ENCODE peak calls at places on chromosomes 6 and 20, in six cellular contexts. O is pancreas; J is cardiac muscle cell; S is body of pancreas; Z is K562; F is CD8-positive, alpha-beta memory T cell. M is an unnamed sample.

GRCh38 chr6:28880519-28880893 is 43.3 kb downstream of the TRIM27 start:
- DNase-seq in O (no peak), J (no peak), S (no peak), Z (no peak), F (no peak), M (no peak)

GRCh38 chr6:43334466-43335095 is 26.0 kb upstream of the CRIP3 start:
- DNase-seq in O (no peak), J (peak; percentile 73), S (no peak), Z (peak; percentile 72), F (no peak), M (no peak)

GRCh38 chr6:109877028-109877726 is 100.9 kb upstream of the GPR6 start:
- DNase-seq in O (no peak), J (no peak), S (no peak), Z (no peak), F (no peak), M (no peak)

GRCh38 chr20:32807706-32808105 is 12.0 kb upstream of the MAPRE1 start:
- DNase-seq in O (no peak), J (no peak), S (no peak), Z (no peak), F (no peak), M (no peak)

GRCh38 chr6:159169557-159170332 is 545 bp downstream of the FNDC1 start:
- DNase-seq in O (no peak), J (peak; percentile 55), S (peak; percentile 8), Z (no peak), F (no peak), M (no peak)

GRCh38 chr20:34311118-34312023 is 8.2 kb upstream of the AHCY start:
- DNase-seq in O (peak; percentile 65), J (peak; percentile 38), S (peak; percentile 80), Z (no peak), F (no peak), M (no peak)

GRCh38 chr20:21505161-21505809 is 8.6 kb downstream of the NKX2-2 start:
- DNase-seq in O (peak; percentile 68), J (peak; percentile 51), S (peak; percentile 78), Z (peak; percentile 64), F (peak; percentile 58), M (no peak)

GRCh38 chr6:146289816-146290588 is 253.6 kb upstream of the RAB32 start:
- DNase-seq in O (no peak), J (peak; percentile 86), S (no peak), Z (no peak), F (no peak), M (no peak)

GRCh38 chr6:155186052-155186658 is 77.7 kb upstream of the CLDN20 start:
- DNase-seq in O (no peak), J (no peak), S (no peak), Z (no peak), F (no peak), M (no peak)

GRCh38 chr6:139597781-139598368 is 223.4 kb upstream of the CITED2 start:
- DNase-seq in O (peak; percentile 78), J (peak; percentile 99), S (peak; percentile 87), Z (no peak), F (no peak), M (no peak)

GRCh38 chr6:94751641-94752329 is 825.5 kb upstream of the MANEA start:
- DNase-seq in O (no peak), J (no peak), S (no peak), Z (no peak), F (no peak), M (no peak)

GRCh38 chr6:46410330-46410953 is 80.8 kb downstream of the RCAN2 start:
- DNase-seq in O (peak; percentile 50), J (peak; percentile 65), S (peak; percentile 68), Z (peak; percentile 35), F (peak; percentile 3), M (no peak)

GRCh38 chr6:47440722-47441121 is 36.9 kb upstream of the CD2AP start:
- DNase-seq in O (no peak), J (no peak), S (no peak), Z (no peak), F (no peak), M (no peak)

GRCh38 chr20:58586565-58587093 is 64.5 kb upstream of the STX16 start:
- DNase-seq in O (no peak), J (no peak), S (no peak), Z (no peak), F (no peak), M (no peak)
- H3K27me3 ChIP-seq in O (no peaks in the 10 kb centered on the region), J (no peaks in the 10 kb centered on the region), S (no peaks in the 10 kb centered on the region), Z (peaks cover 7% of the 10 kb centered on the region), F (peaks cover 4% of the 10 kb centered on the region), M (peaks cover 4% of the 10 kb centered on the region)

GRCh38 chr6:166005401-166005845 is 162.2 kb downstream of the TBXT start:
- DNase-seq in O (peak; percentile 53), J (peak; percentile 79), S (peak; percentile 50), Z (no peak), F (no peak), M (no peak)
- H3K27me3 ChIP-seq in O (peaks cover 4% of the 10 kb centered on the region), J (peaks cover 41% of the 10 kb centered on the region), S (no peaks in the 10 kb centered on the region), Z (peaks cover 16% of the 10 kb centered on the region), F (peaks cover 10% of the 10 kb centered on the region), M (peaks cover 52% of the 10 kb centered on the region)

DNA sequence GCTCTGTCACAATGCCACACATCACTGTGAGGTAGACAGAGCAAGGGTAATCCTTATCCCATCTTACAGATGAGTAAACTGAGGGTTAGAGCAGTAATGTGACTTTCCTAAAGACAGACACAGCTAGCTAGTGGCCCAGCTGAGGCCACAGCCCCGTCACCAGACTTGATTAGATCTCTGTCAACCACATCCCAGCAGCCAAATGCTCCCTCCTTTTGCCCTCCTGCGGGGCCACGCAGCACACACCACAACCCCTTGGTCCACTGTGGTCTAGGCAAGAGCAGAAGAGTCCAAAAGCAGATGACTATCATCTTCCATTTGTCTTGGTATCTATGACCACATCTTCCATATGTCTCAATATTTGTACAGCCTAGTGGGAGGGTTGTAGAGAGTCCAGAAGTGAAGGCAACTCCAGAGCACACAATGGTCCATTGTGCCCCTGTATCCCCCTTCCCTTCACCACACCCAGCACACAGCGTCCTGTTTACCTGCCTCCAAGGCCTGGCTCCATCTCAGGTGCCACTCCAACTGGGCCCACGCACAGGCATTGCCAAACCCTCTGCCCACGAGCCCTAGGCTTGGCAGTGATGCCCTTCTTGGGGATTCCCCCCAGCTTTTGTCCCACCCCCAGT is 47.1 kb upstream of the FOXP4 start:
- DNase-seq in O (no peak), J (no peak), S (no peak), Z (no peak), F (no peak), M (no peak)
- H3K27me3 ChIP-seq in O (no peaks in the 10 kb centered on the region), J (peaks cover 4% of the 10 kb centered on the region), S (no peaks in the 10 kb centered on the region), Z (peaks cover 24% of the 10 kb centered on the region), F (peaks cover 11% of the 10 kb centered on the region), M (peaks cover 24% of the 10 kb centered on the region)

DNA sequence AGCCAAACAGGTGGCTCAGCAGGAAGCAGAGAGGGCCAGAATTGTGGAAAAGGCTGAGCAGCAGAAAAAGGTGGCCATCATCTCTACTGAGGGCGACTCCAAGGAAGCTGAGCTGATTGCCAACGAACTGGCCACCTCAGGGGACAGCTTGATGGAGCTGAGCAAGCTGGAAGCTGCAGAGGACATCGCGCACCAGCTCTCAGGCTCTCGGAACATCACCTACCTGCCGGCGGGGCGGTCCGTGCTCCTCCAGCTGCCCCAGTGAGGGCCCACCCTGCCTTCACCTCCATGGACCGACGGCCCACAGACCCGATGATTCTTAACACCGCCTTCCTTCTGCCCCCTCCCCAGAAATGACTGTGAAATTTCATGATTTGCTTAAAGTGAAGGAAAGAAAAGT is 17.8 kb upstream of the RAET1L start:
- DNase-seq in O (no peak), J (no peak), S (no peak), Z (no peak), F (no peak), M (no peak)
- H3K27me3 ChIP-seq in O (no peaks in the 10 kb centered on the region), J (peaks cover 97% of the 10 kb centered on the region), S (peaks cover under 1% of the 10 kb centered on the region), Z (peaks cover 52% of the 10 kb centered on the region), F (peaks cover 25% of the 10 kb centered on the region), M (peaks cover 59% of the 10 kb centered on the region)

GRCh38 chr6:4614637-4615036 is 161.6 kb upstream of the CDYL start:
- DNase-seq in O (no peak), J (no peak), S (no peak), Z (no peak), F (no peak), M (no peak)
- H3K27me3 ChIP-seq in O (no peaks in the 10 kb centered on the region), J (no peaks in the 10 kb centered on the region), S (no peaks in the 10 kb centered on the region), Z (peaks cover 33% of the 10 kb centered on the region), F (no peaks in the 10 kb centered on the region), M (no peaks in the 10 kb centered on the region)

DNA sequence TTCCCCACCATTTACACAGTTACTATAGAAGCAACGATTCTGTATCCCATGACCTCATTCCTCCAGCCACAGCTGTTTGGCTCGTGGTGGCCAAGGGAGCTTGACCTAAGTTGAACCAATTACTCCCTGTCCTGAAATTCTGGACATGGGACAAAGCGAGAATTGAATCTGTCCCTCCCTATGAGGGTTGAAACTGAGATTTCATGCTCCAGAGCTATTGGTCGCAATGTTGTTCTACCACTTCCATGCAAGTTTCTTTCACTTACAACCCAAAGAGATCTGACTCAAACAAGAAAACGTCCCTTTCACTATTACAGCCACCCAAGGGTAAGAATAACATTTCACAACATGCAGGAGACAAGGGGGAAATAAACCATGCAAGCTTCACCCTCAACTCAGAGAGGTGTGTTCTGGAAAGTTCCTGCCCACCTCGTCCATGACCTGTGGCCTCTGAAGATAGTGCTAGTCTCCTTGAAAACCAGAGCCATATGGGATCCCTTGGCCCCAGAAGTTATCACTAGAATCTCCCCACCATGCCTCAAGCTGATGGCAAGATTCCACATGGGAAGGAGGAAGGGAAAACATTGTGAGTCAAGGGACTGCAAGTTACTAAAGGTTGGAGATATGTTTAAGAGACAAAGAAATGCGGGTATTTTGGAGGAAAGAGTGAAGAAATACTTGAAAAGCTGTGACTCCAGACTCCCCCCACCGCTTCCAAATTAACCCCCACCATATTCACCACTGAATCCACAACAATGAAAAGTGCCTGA is 74.5 kb upstream of the SRSF6 start:
- DNase-seq in O (no peak), J (peak; percentile 61), S (no peak), Z (no peak), F (no peak), M (no peak)
- H3K27me3 ChIP-seq in O (no peaks in the 10 kb centered on the region), J (no peaks in the 10 kb centered on the region), S (no peaks in the 10 kb centered on the region), Z (peaks cover 8% of the 10 kb centered on the region), F (no peaks in the 10 kb centered on the region), M (peaks cover 15% of the 10 kb centered on the region)

GRCh38 chr20:53180928-53181362 is 208.8 kb downstream of the TSHZ2 start:
- DNase-seq in O (no peak), J (no peak), S (no peak), Z (peak; percentile 18), F (no peak), M (no peak)

GRCh38 chr20:53181866-53182376 is 209.8 kb downstream of the TSHZ2 start:
- DNase-seq in O (no peak), J (no peak), S (no peak), Z (no peak), F (no peak), M (no peak)

GRCh38 chr20:53183181-53183580 is 211.0 kb downstream of the TSHZ2 start:
- DNase-seq in O (no peak), J (no peak), S (no peak), Z (no peak), F (no peak), M (no peak)

GRCh38 chr20:53177687-53178086 is 205.5 kb downstream of the TSHZ2 start:
- DNase-seq in O (no peak), J (no peak), S (no peak), Z (no peak), F (no peak), M (no peak)

GRCh38 chr20:53179749-53180148 is 207.6 kb downstream of the TSHZ2 start:
- DNase-seq in O (no peak), J (no peak), S (no peak), Z (no peak), F (no peak), M (no peak)
- H3K27me3 ChIP-seq in O (no peaks in the 10 kb centered on the region), J (no peaks in the 10 kb centered on the region), S (no peaks in the 10 kb centered on the region), Z (no peaks in the 10 kb centered on the region), F (no peaks in the 10 kb centered on the region), M (no peaks in the 10 kb centered on the region)

GRCh38 chr20:51159303-51159702 is 136.4 kb upstream of the KCNG1 start:
- DNase-seq in O (no peak), J (no peak), S (no peak), Z (no peak), F (no peak), M (no peak)
- H3K27me3 ChIP-seq in O (no peaks in the 10 kb centered on the region), J (no peaks in the 10 kb centered on the region), S (no peaks in the 10 kb centered on the region), Z (peaks cover 25% of the 10 kb centered on the region), F (peaks cover 9% of the 10 kb centered on the region), M (peaks cover 77% of the 10 kb centered on the region)

M was measured in suprapubic skin.